ENCODE peak calls at places on chromosome 14, in four cellular contexts. I is astrocyte of the spinal cord, R is choroid plexus epithelial cell, F is right atrium auricular region. N is an unnamed sample.

GRCh38 chr14:21987937-21988336 is 314.3 kb upstream of the OR4E1 start:
- DNase-seq in I (peak), R (peak), F (no peak), N (peak)

GRCh38 chr14:97120204-97121120 is 323.3 kb downstream of the VRK1 start:
- DNase-seq in I (no peak), R (no peak), F (no peak), N (no peak)

GRCh38 chr14:55354500-55354899 is 57.1 kb downstream of the ATG14 start:
- DNase-seq in I (peak), R (peak), F (no peak), N (peak)

GRCh38 chr14:89445252-89445973 is 28.4 kb upstream of the FOXN3 start:
- DNase-seq in I (no peak), R (no peak), F (no peak), N (no peak)

GRCh38 chr14:36068777-36069534 is 107.6 kb downstream of the PTCSC3 start:
- DNase-seq in I (peak), R (peak), F (no peak), N (peak)

GRCh38 chr14:104054222-104054905 is 31.1 kb upstream of the ASPG start:
- DNase-seq in I (no peak), R (no peak), F (no peak), N (no peak)

GRCh38 chr14:21923820-21924219 is 250.2 kb upstream of the OR4E1 start:
- DNase-seq in I (no peak), R (no peak), F (no peak), N (no peak)

GRCh38 chr14:99529899-99530298 is 48.7 kb downstream of the CCNK start:
- DNase-seq in I (peak), R (no peak), F (no peak), N (peak)

GRCh38 chr14:76950043-76951020 is 78.2 kb downstream of the IRF2BPL start:
- DNase-seq in I (peak), R (peak), F (no peak), N (peak)

GRCh38 chr14:20986811-20987210 is 3.0 kb upstream of the METTL17 start:
- DNase-seq in I (peak), R (peak), F (peak), N (peak)

GRCh38 chr14:104749958-104750529 is 2.9 kb upstream of the SIVA1 start:
- DNase-seq in I (peak), R (no peak), F (no peak), N (no peak)

GRCh38 chr14:93042968-93043940 is 72.5 kb downstream of the ITPK1 start:
- DNase-seq in I (peak), R (peak), F (peak), N (peak)

GRCh38 chr14:68704736-68705720 is 87.8 kb downstream of the ZFP36L1 start:
- DNase-seq in I (no peak), R (no peak), F (no peak), N (peak)

GRCh38 chr14:88831285-88831684 is 6.8 kb downstream of the TTC8 start:
- DNase-seq in I (peak), R (peak), F (no peak), N (peak)

GRCh38 chr14:95765016-95765415 is 51.1 kb upstream of the TCL1A start:
- DNase-seq in I (no peak), R (no peak), F (no peak), N (no peak)

GRCh38 chr14:22887260-22887989 is 4.4 kb downstream of the REM2 start:
- DNase-seq in I (peak), R (peak), F (no peak), N (peak)

GRCh38 chr14:104680056-104680805 is 9.2 kb upstream of the INF2 start:
- DNase-seq in I (peak), R (peak), F (no peak), N (peak)

GRCh38 chr14:59677771-59678211 is 101.2 kb upstream of the CCDC175 start:
- DNase-seq in I (peak), R (peak), F (no peak), N (peak)

GRCh38 chr14:50040401-50040775 is 76.0 kb downstream of the VCPKMT start:
- DNase-seq in I (peak), R (peak), F (no peak), N (peak)

GRCh38 chr14:50082308-50082742 is 34.0 kb downstream of the VCPKMT start:
- DNase-seq in I (no peak), R (no peak), F (no peak), N (no peak)

GRCh38 chr14:54498095-54498531 is 9.3 kb upstream of the GMFB start:
- DNase-seq in I (no peak), R (no peak), F (no peak), N (no peak)

GRCh38 chr14:36217732-36218131 is 41.2 kb upstream of the PTCSC3 start:
- DNase-seq in I (no peak), R (no peak), F (no peak), N (no peak)

GRCh38 chr14:76908834-76909233 is 82.6 kb downstream of the LRRC74A start:
- DNase-seq in I (no peak), R (no peak), F (no peak), N (no peak)

GRCh38 chr14:54786816-54787215 is 115.8 kb downstream of the GCH1 start:
- DNase-seq in I (no peak), R (no peak), F (no peak), N (no peak)

DNA sequence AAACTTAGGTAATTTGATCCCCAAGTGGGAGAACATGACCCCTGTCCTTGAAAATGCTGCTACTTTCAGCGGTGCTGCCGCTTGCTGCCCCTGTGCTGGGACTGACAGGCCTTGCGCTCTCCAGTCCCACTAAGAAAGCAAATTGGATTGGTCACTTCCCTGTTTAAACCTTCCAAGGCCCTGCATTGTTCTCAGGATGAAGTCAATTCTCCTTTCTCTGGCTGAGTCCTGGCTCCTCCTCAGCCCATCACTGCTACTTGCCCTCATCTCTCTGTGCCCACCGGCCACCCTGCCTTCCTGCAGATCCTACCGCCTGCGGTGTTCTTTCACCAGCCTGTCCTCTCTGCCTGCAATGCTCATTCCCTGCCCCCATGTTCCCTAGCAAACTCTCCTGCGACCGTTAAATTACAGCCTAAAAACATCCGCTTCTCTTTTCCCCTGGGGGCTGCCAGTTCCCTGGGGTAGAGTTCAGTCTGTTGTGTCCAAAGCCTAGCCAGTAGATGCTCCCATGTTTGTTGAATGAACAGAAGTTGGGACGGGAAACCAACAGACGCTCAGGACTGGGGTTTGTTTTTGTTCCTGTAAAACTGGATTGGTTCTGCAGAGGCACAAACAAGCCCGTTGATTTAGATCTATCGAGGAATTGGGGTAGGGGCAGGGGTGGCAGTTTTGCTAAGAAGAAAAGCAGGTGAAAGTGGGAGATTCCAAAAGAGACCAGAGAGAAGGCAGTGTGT is 127.3 kb upstream of the HIF1A start:
- DNase-seq in I (no peak), R (no peak), F (peak), N (no peak)
- TF ChIP-seq CTCF in I (no peak), R (no peak), F (no peak), N (no peak)

GRCh38 chr14:62118871-62119270 is 356.7 kb downstream of the SNAPC1 start:
- DNase-seq in I (no peak), R (no peak), F (no peak), N (no peak)

GRCh38 chr14:62118461-62118860 is 356.2 kb downstream of the SNAPC1 start:
- DNase-seq in I (no peak), R (no peak), F (no peak), N (no peak)

GRCh38 chr14:62117718-62118164 is 355.5 kb downstream of the SNAPC1 start:
- DNase-seq in I (peak), R (no peak), F (no peak), N (no peak)

GRCh38 chr14:62117010-62117717 is 354.9 kb downstream of the SNAPC1 start:
- DNase-seq in I (peak), R (peak), F (peak), N (peak)
- H3K4me3 ChIP-seq in I (peak), R (peak), F (peak), N (no peak)

GRCh38 chr14:64772394-64772950 is 68.2 kb downstream of the PLEKHG3 start:
- DNase-seq in I (no peak), R (no peak), F (no peak), N (no peak)
- TF ChIP-seq CTCF in I (peak), R (peak), F (no peak), N (no peak)

GRCh38 chr14:73494593-73494992 is 3.9 kb downstream of the RIOX1 start:
- DNase-seq in I (no peak), R (no peak), F (no peak), N (no peak)

GRCh38 chr14:73489481-73490175 is 1.1 kb upstream of the RIOX1 start:
- DNase-seq in I (no peak), R (no peak), F (no peak), N (no peak)

GRCh38 chr14:73491256-73491976 is 683 bp downstream of the RIOX1 start:
- DNase-seq in I (peak), R (peak), F (no peak), N (peak)

GRCh38 chr14:73491977-73492552 is 1.3 kb downstream of the RIOX1 start:
- DNase-seq in I (no peak), R (no peak), F (no peak), N (no peak)

DNA sequence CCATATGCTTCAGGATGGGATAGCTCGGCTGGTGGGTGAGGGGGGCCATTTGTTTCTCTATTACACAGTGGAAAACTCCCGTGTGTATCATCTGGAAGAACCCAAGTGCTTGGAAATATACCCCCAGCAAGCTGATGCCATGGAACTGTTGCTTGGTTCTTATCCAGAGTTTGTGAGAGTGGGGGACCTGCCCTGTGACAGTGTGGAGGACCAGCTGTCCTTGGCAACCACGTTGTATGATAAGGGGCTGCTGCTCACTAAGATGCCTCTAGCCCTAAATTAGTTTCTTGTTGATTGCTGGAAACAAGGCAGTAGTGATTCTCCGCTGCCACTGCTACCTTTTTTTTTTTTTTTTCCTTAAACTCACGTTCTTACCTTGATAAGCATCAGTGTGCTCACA is 1.9 kb downstream of the RIOX1 start:
- DNase-seq in I (no peak), R (no peak), F (no peak), N (no peak)
- H3K4me3 ChIP-seq in I (no peak), R (no peak), F (no peak), N (no peak)

GRCh38 chr14:63212209-63212608 is 8.0 kb downstream of the RHOJ start:
- DNase-seq in I (no peak), R (no peak), F (no peak), N (no peak)
- TF ChIP-seq CTCF in I (no peak), R (peak), F (no peak), N (peak)

GRCh38 chr14:62501021-62501750 is 544.1 kb downstream of the KCNH5 start:
- DNase-seq in I (no peak), R (no peak), F (no peak), N (no peak)
- H3K4me3 ChIP-seq in I (no peak), R (no peak), F (no peak), N (no peak)

GRCh38 chr14:70036665-70037064 is 152.1 kb downstream of the SLC8A3 start:
- DNase-seq in I (no peak), R (peak), F (no peak), N (no peak)
- TF ChIP-seq CTCF in I (no peak), R (peak), F (no peak), N (no peak)

GRCh38 chr14:58327019-58327418 is 28.7 kb downstream of the ARID4A start:
- DNase-seq in I (no peak), R (no peak), F (no peak), N (no peak)

GRCh38 chr14:58332514-58332913 is 34.2 kb downstream of the ARID4A start:
- DNase-seq in I (no peak), R (no peak), F (no peak), N (no peak)

DNA sequence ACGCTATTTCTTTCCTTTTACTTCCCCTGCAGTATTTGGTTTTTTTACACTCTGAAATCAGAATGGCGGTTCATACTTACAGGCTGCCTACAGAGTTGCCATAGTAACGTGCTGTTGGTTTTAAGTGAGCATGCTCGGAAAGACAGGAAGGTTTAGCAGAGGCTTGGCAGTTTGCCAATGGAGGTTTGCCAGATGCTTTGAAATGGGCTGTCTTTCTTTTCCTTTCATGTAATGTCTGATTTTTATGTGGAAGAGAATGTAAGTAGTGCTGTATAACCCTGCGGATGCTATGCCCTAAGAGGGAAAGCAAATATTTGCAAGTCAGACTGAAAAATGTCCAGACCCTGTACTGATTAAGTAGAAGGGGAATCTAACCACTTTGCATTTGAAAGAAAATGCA is 32.8 kb downstream of the ARID4A start:
- DNase-seq in I (peak), R (peak), F (peak), N (peak)
- H3K4me3 ChIP-seq in I (peak), R (no peak), F (peak), N (peak)

DNA sequence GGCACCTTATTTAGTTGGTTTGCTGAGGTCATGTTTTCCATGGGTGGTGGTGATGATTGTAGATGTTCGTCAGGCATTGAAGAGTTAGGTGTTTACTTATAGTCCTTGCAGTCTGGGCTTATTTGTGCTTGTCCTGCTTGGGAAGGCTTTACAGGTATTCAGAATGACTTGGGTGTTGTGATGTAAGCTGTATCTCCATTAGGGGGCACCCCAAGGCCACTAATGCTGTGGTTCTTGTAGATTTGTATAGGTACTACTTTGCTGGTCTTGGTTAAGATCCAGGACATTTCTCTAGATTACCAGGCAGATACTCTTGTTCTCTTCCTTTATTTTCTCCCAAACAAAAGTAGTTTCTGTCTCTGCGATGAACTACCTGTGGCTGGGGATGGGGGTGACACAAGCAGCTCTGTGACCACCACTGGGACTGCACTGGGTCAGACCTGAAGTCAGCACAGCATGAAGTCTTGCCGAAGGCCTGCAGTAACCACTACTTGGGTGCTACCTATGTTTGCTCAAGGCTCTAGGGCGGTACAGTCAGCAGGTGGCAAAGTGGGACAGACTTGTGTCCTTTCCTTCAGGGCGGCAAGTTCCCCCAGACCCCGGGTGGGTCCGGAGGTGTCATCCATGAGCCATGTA is 35.8 kb upstream of the FBXO33 start:
- DNase-seq in I (peak), R (peak), F (no peak), N (peak)
- TF ChIP-seq CTCF in I (peak), R (peak), F (no peak), N (peak)